ENCODE peak calls at places on chromosomes 5 and 9, in nine cellular contexts. T is EL; E is germinal center; I is NCI-H774; A is immature natural killer cell; M is stimulated activated CD4-positive, alpha-beta T cell treated with anti-CD3 and anti-CD28 coated beads, Interleukin-1b, Interleukin-23, amount 100 ng/mL, for 4 hours; G is RWPE1; D is AG09309; S is left cardiac atrium. P is an unnamed sample.

GRCh38 chr5:82011761-82012160 is 39.9 kb downstream of the ATG10 start:
- DNase-seq in T (peak), E (no peak), I (no peak), A (no peak), M (no peak), G (no peak), D (peak), S (no peak), P (peak)

GRCh38 chr5:128877476-128877875 is 87.8 kb upstream of the SLC27A6 start:
- DNase-seq in T (no peak), E (no peak), I (no peak), A (no peak), M (no peak), G (no peak), D (no peak), S (no peak), P (no peak)

GRCh38 chr5:11396867-11397266 is 507.4 kb downstream of the CTNND2 start:
- DNase-seq in T (no peak), E (no peak), I (no peak), A (no peak), M (no peak), G (no peak), D (no peak), S (no peak), P (no peak)

GRCh38 chr9:78187763-78188495 is 47.9 kb upstream of the CEP78 start:
- DNase-seq in T (peak), E (no peak), I (no peak), A (no peak), M (no peak), G (no peak), D (no peak), S (peak), P (no peak)

GRCh38 chr9:134897584-134898170 is 17.1 kb downstream of the FCN2 start:
- DNase-seq in T (no peak), E (no peak), I (no peak), A (no peak), M (no peak), G (no peak), D (no peak), S (no peak), P (no peak)

GRCh38 chr5:13957032-13957645 is 12.7 kb upstream of the DNAH5 start:
- DNase-seq in T (peak), E (no peak), I (peak), A (no peak), M (no peak), G (peak), D (peak), S (no peak), P (peak)

GRCh38 chr9:6611891-6612290 is 33.6 kb downstream of the GLDC start:
- DNase-seq in T (no peak), E (no peak), I (no peak), A (no peak), M (no peak), G (no peak), D (no peak), S (no peak), P (no peak)

GRCh38 chr9:107190031-107190935 is 92.8 kb upstream of the RAD23B start:
- DNase-seq in T (peak), E (no peak), I (no peak), A (no peak), M (no peak), G (peak), D (no peak), S (no peak), P (peak)

GRCh38 chr5:104845541-104845940 is 1283.0 kb upstream of the NUDT12 start:
- DNase-seq in T (no peak), E (no peak), I (no peak), A (no peak), M (no peak), G (no peak), D (no peak), S (no peak), P (no peak)

GRCh38 chr9:126609191-126609590 is 4.5 kb upstream of the LMX1B start:
- DNase-seq in T (no peak), E (no peak), I (no peak), A (no peak), M (no peak), G (no peak), D (no peak), S (no peak), P (no peak)

GRCh38 chr5:178839319-178839704 is 20.4 kb upstream of the ZNF354B start:
- DNase-seq in T (peak), E (peak), I (peak), A (peak), M (peak), G (peak), D (no peak), S (peak), P (no peak)